ENCODE peak calls at places on chromosomes 6 and 20, in seven cellular contexts. S is GM23248; A is CD8-positive, alpha-beta memory T cell; F is ovary; T is effector memory CD4-positive, alpha-beta T cell; O is pancreas; K is left ventricle myocardium inferior. G is an unnamed sample.
A peak's percentile ranks its signal among the peaks of the same experiment; 100 is the strongest.

GRCh38 chr6:158706369-158706982 is 56.6 kb downstream of the SYTL3 start:
- DNase-seq in S (peak; percentile 77), A (no peak), F (peak; percentile 75), T (no peak), O (peak; percentile 40), K (peak; percentile 68), G (no peak)

GRCh38 chr6:110064744-110065524 is 86.8 kb downstream of the GPR6 start:
- DNase-seq in S (no peak), A (no peak), F (no peak), T (no peak), O (no peak), K (no peak), G (no peak)

GRCh38 chr6:13813011-13813410 is 1.3 kb downstream of the MCUR1 start:
- DNase-seq in S (peak; percentile 22), A (no peak), F (no peak), T (no peak), O (no peak), K (no peak), G (no peak)

GRCh38 chr6:74873911-74874310 is 331.9 kb downstream of the COL12A1 start:
- DNase-seq in S (no peak), A (no peak), F (no peak), T (no peak), O (no peak), K (no peak), G (no peak)

GRCh38 chr20:17884318-17885003 is 84.1 kb downstream of the SNX5 start:
- DNase-seq in S (no peak), A (no peak), F (no peak), T (no peak), O (no peak), K (no peak), G (no peak)

GRCh38 chr6:112153926-112154621 is 66.7 kb downstream of the FAM229B start:
- DNase-seq in S (peak; percentile 92), A (no peak), F (no peak), T (no peak), O (no peak), K (no peak), G (no peak)

GRCh38 chr6:22717906-22718305 is 148.5 kb downstream of the HDGFL1 start:
- DNase-seq in S (no peak), A (no peak), F (no peak), T (no peak), O (peak; percentile 31), K (no peak), G (no peak)

GRCh38 chr6:152821525-152821924 is 70.9 kb downstream of the VIP start:
- DNase-seq in S (peak; percentile 0), A (no peak), F (no peak), T (no peak), O (no peak), K (no peak), G (no peak)

GRCh38 chr20:62050166-62051120 is 15.2 kb downstream of the TAF4 start:
- DNase-seq in S (no peak), A (no peak), F (peak; percentile 7), T (no peak), O (no peak), K (no peak), G (no peak)

GRCh38 chr6:45538636-45539035 is 160.9 kb upstream of the SUPT3H start:
- DNase-seq in S (peak; percentile 49), A (no peak), F (no peak), T (no peak), O (no peak), K (no peak), G (no peak)

GRCh38 chr6:124963416-124964083 is 1.3 kb downstream of the RNF217 start:
- DNase-seq in S (peak; percentile 68), A (no peak), F (no peak), T (no peak), O (no peak), K (no peak), G (no peak)

GRCh38 chr20:24991897-24992419 is 593 bp downstream of the APMAP start:
- DNase-seq in S (peak; percentile 56), A (no peak), F (peak; percentile 19), T (no peak), O (no peak), K (no peak), G (no peak)

GRCh38 chr6:43185391-43185790 is 3.4 kb downstream of the CUL9 start:
- DNase-seq in S (no peak), A (no peak), F (no peak), T (no peak), O (no peak), K (no peak), G (no peak)

GRCh38 chr6:35786810-35787209 is 6.0 kb downstream of the CLPSL1 start:
- DNase-seq in S (peak; percentile 48), A (no peak), F (no peak), T (no peak), O (peak; percentile 64), K (no peak), G (no peak)

GRCh38 chr6:170159040-170159965 is 131.6 kb downstream of the DLL1 start:
- DNase-seq in S (no peak), A (no peak), F (no peak), T (no peak), O (no peak), K (no peak), G (no peak)

GRCh38 chr6:52384145-52384766 is 22.3 kb downstream of the PAQR8 start:
- DNase-seq in S (no peak), A (no peak), F (no peak), T (no peak), O (no peak), K (no peak), G (no peak)

GRCh38 chr6:151071295-151071694 is 168.5 kb upstream of the AKAP12 start:
- DNase-seq in S (peak; percentile 93), A (no peak), F (peak; percentile 68), T (no peak), O (no peak), K (peak; percentile 50), G (no peak)

GRCh38 chr6:128600397-128600951 is 80.1 kb upstream of the PTPRK start:
- DNase-seq in S (peak; percentile 96), A (no peak), F (no peak), T (no peak), O (no peak), K (no peak), G (no peak)

GRCh38 chr20:62246431-62246830 is 8.1 kb downstream of the OSBPL2 start:
- DNase-seq in S (no peak), A (no peak), F (no peak), T (no peak), O (no peak), K (no peak), G (no peak)

GRCh38 chr6:35152067-35152707 is 11.0 kb upstream of the TCP11 start:
- DNase-seq in S (no peak), A (no peak), F (no peak), T (no peak), O (no peak), K (no peak), G (no peak)

DNA sequence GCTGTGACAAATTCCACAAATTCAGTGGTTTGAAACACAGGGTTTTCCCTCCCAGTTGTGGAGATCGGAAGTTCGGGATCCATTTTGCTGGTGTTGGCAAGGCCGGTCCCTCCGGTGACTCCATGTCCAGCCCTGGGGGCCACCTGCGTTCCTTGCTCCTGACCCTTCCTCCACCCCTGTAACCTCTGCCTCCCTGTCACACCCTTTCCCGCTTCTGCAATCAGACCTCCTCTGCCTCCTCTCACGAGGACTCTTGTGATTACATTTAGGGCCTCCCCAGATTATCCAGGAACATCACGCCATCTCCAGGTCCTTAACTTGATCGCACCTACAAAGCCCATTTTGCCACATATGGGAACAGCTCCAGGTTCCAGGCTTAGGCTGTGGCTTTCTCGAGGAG is 12.5 kb downstream of the RPS6KA2 start:
- DNase-seq in S (no peak), A (no peak), F (no peak), T (no peak), O (no peak), K (no peak), G (no peak)
- H3K27ac ChIP-seq in S (no peak overlapping the region), A (no peak overlapping the region), F (no peak overlapping the region), T (no peak overlapping the region), O (no peak overlapping the region), K (peak overlapping the region; percentile 81), G (peak overlapping the region; percentile 14)

GRCh38 chr20:49886571-49887203 is 28.6 kb downstream of the SPATA2 start:
- DNase-seq in S (no peak), A (no peak), F (no peak), T (no peak), O (no peak), K (no peak), G (no peak)
- H3K27ac ChIP-seq in S (no peak overlapping the region), A (no peak overlapping the region), F (peak overlapping the region; percentile 38), T (no peak overlapping the region), O (peak overlapping the region; percentile 28), K (peak overlapping the region; percentile 73), G (peak overlapping the region; percentile 98)

GRCh38 chr6:135182120-135182992 is 1.2 kb downstream of the MYB start:
- DNase-seq in S (peak; percentile 44), A (peak; percentile 17), F (no peak), T (no peak), O (peak; percentile 12), K (no peak), G (no peak)
- H3K27ac ChIP-seq in S (no peak overlapping the region), A (peak overlapping the region; percentile 62), F (no peak overlapping the region), T (peak overlapping the region; percentile 6), O (no peak overlapping the region), K (no peak overlapping the region), G (no peak overlapping the region)

GRCh38 chr6:133805876-133806275 is 83.0 kb upstream of the TCF21 start:
- DNase-seq in S (no peak), A (no peak), F (no peak), T (no peak), O (no peak), K (no peak), G (no peak)

GRCh38 chr6:133807531-133807930 is 81.4 kb upstream of the TCF21 start:
- DNase-seq in S (no peak), A (no peak), F (no peak), T (no peak), O (no peak), K (no peak), G (no peak)

GRCh38 chr6:133806358-133806757 is 82.6 kb upstream of the TCF21 start:
- DNase-seq in S (peak; percentile 41), A (no peak), F (no peak), T (no peak), O (no peak), K (no peak), G (no peak)

GRCh38 chr6:133811557-133811956 is 77.4 kb upstream of the TCF21 start:
- DNase-seq in S (no peak), A (no peak), F (no peak), T (no peak), O (no peak), K (no peak), G (no peak)

DNA sequence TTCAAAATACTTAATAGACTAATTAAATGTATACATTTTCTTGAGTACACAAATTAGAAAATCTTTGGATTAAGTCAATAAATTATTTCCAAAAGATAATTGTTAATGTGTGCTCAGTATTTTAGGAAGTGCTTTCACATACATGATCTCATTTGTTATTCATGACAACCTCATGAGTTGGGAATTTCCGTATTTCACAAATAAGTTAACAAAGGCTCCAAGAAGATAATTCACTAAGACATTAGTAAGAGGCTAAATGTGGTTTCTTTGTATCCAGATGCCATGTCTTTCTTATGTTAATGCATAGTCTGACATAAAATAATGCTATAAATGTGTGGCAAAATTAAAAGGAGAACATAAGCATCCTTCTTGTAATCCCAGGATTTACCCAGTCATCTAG is 79.5 kb upstream of the TCF21 start:
- DNase-seq in S (peak; percentile 80), A (no peak), F (no peak), T (no peak), O (no peak), K (no peak), G (no peak)
- H3K27ac ChIP-seq in S (peak overlapping the region; percentile 4), A (no peak overlapping the region), F (no peak overlapping the region), T (no peak overlapping the region), O (no peak overlapping the region), K (no peak overlapping the region), G (no peak overlapping the region)